ENCODE peak calls at places on chromosomes 7 and 10, in nine cellular contexts. One of them, this sample, is unnamed.

GRCh38 chr7:12025246-12025645 is 185.8 kb upstream of the TMEM106B start:
- DNase-seq in thoracic aorta: no peak
- DNase-seq in neural progenitor cell: no peak
- DNase-seq in IMR-90: peak; percentile 23
- DNase-seq in aorta: no peak
- DNase-seq in esophagus squamous epithelium: no peak
- DNase-seq in effector memory CD4-positive, alpha-beta T cell: no peak
- DNase-seq in mesendoderm: no peak
- DNase-seq in A549: no peak
- DNase-seq in this sample: no peak

GRCh38 chr10:77368006-77368405 is 269.6 kb downstream of the KCNMA1 start:
- DNase-seq in thoracic aorta: no peak
- DNase-seq in neural progenitor cell: no peak
- DNase-seq in IMR-90: no peak
- DNase-seq in aorta: no peak
- DNase-seq in esophagus squamous epithelium: no peak
- DNase-seq in effector memory CD4-positive, alpha-beta T cell: no peak
- DNase-seq in mesendoderm: no peak
- DNase-seq in A549: no peak
- DNase-seq in this sample: no peak

GRCh38 chr10:73891585-73891984 is 17.2 kb upstream of the CAMK2G start:
- DNase-seq in thoracic aorta: no peak
- DNase-seq in neural progenitor cell: no peak
- DNase-seq in IMR-90: no peak
- DNase-seq in aorta: no peak
- DNase-seq in esophagus squamous epithelium: no peak
- DNase-seq in effector memory CD4-positive, alpha-beta T cell: no peak
- DNase-seq in mesendoderm: no peak
- DNase-seq in A549: no peak
- DNase-seq in this sample: no peak

GRCh38 chr10:71204746-71205145 is 7.6 kb upstream of the UNC5B start:
- DNase-seq in thoracic aorta: no peak
- DNase-seq in neural progenitor cell: no peak
- DNase-seq in IMR-90: no peak
- DNase-seq in aorta: no peak
- DNase-seq in esophagus squamous epithelium: no peak
- DNase-seq in effector memory CD4-positive, alpha-beta T cell: no peak
- DNase-seq in mesendoderm: no peak
- DNase-seq in A549: no peak
- DNase-seq in this sample: no peak

GRCh38 chr10:57905866-57906265 is 361.8 kb downstream of the IPMK start:
- DNase-seq in thoracic aorta: no peak
- DNase-seq in neural progenitor cell: peak; percentile 39
- DNase-seq in IMR-90: no peak
- DNase-seq in aorta: no peak
- DNase-seq in esophagus squamous epithelium: no peak
- DNase-seq in effector memory CD4-positive, alpha-beta T cell: no peak
- DNase-seq in mesendoderm: no peak
- DNase-seq in A549: no peak
- DNase-seq in this sample: no peak

GRCh38 chr10:49328401-49329185 is 29.6 kb downstream of the C10orf71 start:
- DNase-seq in thoracic aorta: no peak
- DNase-seq in neural progenitor cell: no peak
- DNase-seq in IMR-90: no peak
- DNase-seq in aorta: peak; percentile 17
- DNase-seq in esophagus squamous epithelium: no peak
- DNase-seq in effector memory CD4-positive, alpha-beta T cell: no peak
- DNase-seq in mesendoderm: no peak
- DNase-seq in A549: no peak
- DNase-seq in this sample: no peak

GRCh38 chr10:100504101-100504500 is 15.6 kb downstream of the SEC31B start:
- DNase-seq in thoracic aorta: no peak
- DNase-seq in neural progenitor cell: no peak
- DNase-seq in IMR-90: peak; percentile 26
- DNase-seq in aorta: no peak
- DNase-seq in esophagus squamous epithelium: no peak
- DNase-seq in effector memory CD4-positive, alpha-beta T cell: no peak
- DNase-seq in mesendoderm: no peak
- DNase-seq in A549: no peak
- DNase-seq in this sample: no peak

GRCh38 chr10:62268399-62269076 is at the start of gene RTKN2:
- DNase-seq in thoracic aorta: no peak
- DNase-seq in neural progenitor cell: peak; percentile 100
- DNase-seq in IMR-90: peak; percentile 76
- DNase-seq in aorta: peak; percentile 84
- DNase-seq in esophagus squamous epithelium: no peak
- DNase-seq in effector memory CD4-positive, alpha-beta T cell: peak; percentile 46
- DNase-seq in mesendoderm: peak; percentile 99
- DNase-seq in A549: peak; percentile 85
- DNase-seq in this sample: peak; percentile 72

GRCh38 chr10:71696635-71697326 is 22.8 kb downstream of the C10orf105 start:
- DNase-seq in thoracic aorta: no peak
- DNase-seq in neural progenitor cell: peak; percentile 87
- DNase-seq in IMR-90: no peak
- DNase-seq in aorta: peak; percentile 89
- DNase-seq in esophagus squamous epithelium: no peak
- DNase-seq in effector memory CD4-positive, alpha-beta T cell: peak; percentile 30
- DNase-seq in mesendoderm: peak; percentile 76
- DNase-seq in A549: peak; percentile 28
- DNase-seq in this sample: peak; percentile 77

GRCh38 chr7:22576941-22577927 is 77.2 kb upstream of the STEAP1B start:
- DNase-seq in thoracic aorta: peak; percentile 25
- DNase-seq in neural progenitor cell: no peak
- DNase-seq in IMR-90: peak; percentile 98
- DNase-seq in aorta: no peak
- DNase-seq in esophagus squamous epithelium: no peak
- DNase-seq in effector memory CD4-positive, alpha-beta T cell: no peak
- DNase-seq in mesendoderm: no peak
- DNase-seq in A549: peak; percentile 68
- DNase-seq in this sample: peak; percentile 38

GRCh38 chr7:115047968-115048720 is 126.2 kb downstream of the MDFIC start:
- DNase-seq in thoracic aorta: no peak
- DNase-seq in neural progenitor cell: no peak
- DNase-seq in IMR-90: peak; percentile 80
- DNase-seq in aorta: no peak
- DNase-seq in esophagus squamous epithelium: no peak
- DNase-seq in effector memory CD4-positive, alpha-beta T cell: no peak
- DNase-seq in mesendoderm: no peak
- DNase-seq in A549: peak; percentile 11
- DNase-seq in this sample: no peak

GRCh38 chr7:70616821-70617220 is 515.1 kb upstream of the GALNT17 start:
- DNase-seq in thoracic aorta: no peak
- DNase-seq in neural progenitor cell: no peak
- DNase-seq in IMR-90: no peak
- DNase-seq in aorta: no peak
- DNase-seq in esophagus squamous epithelium: no peak
- DNase-seq in effector memory CD4-positive, alpha-beta T cell: no peak
- DNase-seq in mesendoderm: no peak
- DNase-seq in A549: no peak
- DNase-seq in this sample: no peak

GRCh38 chr10:43817368-43817767 is 168.7 kb upstream of the ZNF32 start:
- DNase-seq in thoracic aorta: no peak
- DNase-seq in neural progenitor cell: no peak
- DNase-seq in IMR-90: peak; percentile 89
- DNase-seq in aorta: no peak
- DNase-seq in esophagus squamous epithelium: no peak
- DNase-seq in effector memory CD4-positive, alpha-beta T cell: no peak
- DNase-seq in mesendoderm: no peak
- DNase-seq in A549: no peak
- DNase-seq in this sample: no peak

GRCh38 chr7:155848691-155849690 is 36.7 kb upstream of the SHH start:
- DNase-seq in thoracic aorta: no peak
- DNase-seq in neural progenitor cell: no peak
- DNase-seq in IMR-90: no peak
- DNase-seq in aorta: peak; percentile 36
- DNase-seq in esophagus squamous epithelium: no peak
- DNase-seq in effector memory CD4-positive, alpha-beta T cell: no peak
- DNase-seq in mesendoderm: no peak
- DNase-seq in A549: no peak
- DNase-seq in this sample: no peak

GRCh38 chr10:47116445-47116844 is 183.6 kb upstream of the GDF10 start:
- DNase-seq in thoracic aorta: no peak
- DNase-seq in neural progenitor cell: no peak
- DNase-seq in IMR-90: peak; percentile 67
- DNase-seq in aorta: no peak
- DNase-seq in esophagus squamous epithelium: no peak
- DNase-seq in effector memory CD4-positive, alpha-beta T cell: no peak
- DNase-seq in mesendoderm: no peak
- DNase-seq in A549: no peak
- DNase-seq in this sample: no peak

GRCh38 chr7:117124585-117125220 is 171.4 kb downstream of the ST7 start:
- DNase-seq in thoracic aorta: peak; percentile 74
- DNase-seq in neural progenitor cell: no peak
- DNase-seq in IMR-90: peak; percentile 97
- DNase-seq in aorta: peak; percentile 87
- DNase-seq in esophagus squamous epithelium: peak; percentile 1
- DNase-seq in effector memory CD4-positive, alpha-beta T cell: no peak
- DNase-seq in mesendoderm: no peak
- DNase-seq in A549: peak; percentile 86
- DNase-seq in this sample: peak; percentile 94

GRCh38 chr7:85006754-85007153 is 180.1 kb downstream of the SEMA3D start:
- DNase-seq in thoracic aorta: no peak
- DNase-seq in neural progenitor cell: no peak
- DNase-seq in IMR-90: no peak
- DNase-seq in aorta: no peak
- DNase-seq in esophagus squamous epithelium: no peak
- DNase-seq in effector memory CD4-positive, alpha-beta T cell: no peak
- DNase-seq in mesendoderm: no peak
- DNase-seq in A549: no peak
- DNase-seq in this sample: no peak
- H3K4me1 ChIP-seq in thoracic aorta: no peaks in the 10 kb centered on the region
- H3K4me1 ChIP-seq in neural progenitor cell: no peaks in the 10 kb centered on the region
- H3K4me1 ChIP-seq in IMR-90: no peaks in the 10 kb centered on the region
- H3K4me1 ChIP-seq in aorta: no peaks in the 10 kb centered on the region
- H3K4me1 ChIP-seq in esophagus squamous epithelium: no peaks in the 10 kb centered on the region
- H3K4me1 ChIP-seq in effector memory CD4-positive, alpha-beta T cell: no peaks in the 10 kb centered on the region
- H3K4me1 ChIP-seq in mesendoderm: no peaks in the 10 kb centered on the region
- H3K4me1 ChIP-seq in A549: peaks cover 12% of the 10 kb centered on the region
- H3K4me1 ChIP-seq in this sample: no peaks in the 10 kb centered on the region

DNA sequence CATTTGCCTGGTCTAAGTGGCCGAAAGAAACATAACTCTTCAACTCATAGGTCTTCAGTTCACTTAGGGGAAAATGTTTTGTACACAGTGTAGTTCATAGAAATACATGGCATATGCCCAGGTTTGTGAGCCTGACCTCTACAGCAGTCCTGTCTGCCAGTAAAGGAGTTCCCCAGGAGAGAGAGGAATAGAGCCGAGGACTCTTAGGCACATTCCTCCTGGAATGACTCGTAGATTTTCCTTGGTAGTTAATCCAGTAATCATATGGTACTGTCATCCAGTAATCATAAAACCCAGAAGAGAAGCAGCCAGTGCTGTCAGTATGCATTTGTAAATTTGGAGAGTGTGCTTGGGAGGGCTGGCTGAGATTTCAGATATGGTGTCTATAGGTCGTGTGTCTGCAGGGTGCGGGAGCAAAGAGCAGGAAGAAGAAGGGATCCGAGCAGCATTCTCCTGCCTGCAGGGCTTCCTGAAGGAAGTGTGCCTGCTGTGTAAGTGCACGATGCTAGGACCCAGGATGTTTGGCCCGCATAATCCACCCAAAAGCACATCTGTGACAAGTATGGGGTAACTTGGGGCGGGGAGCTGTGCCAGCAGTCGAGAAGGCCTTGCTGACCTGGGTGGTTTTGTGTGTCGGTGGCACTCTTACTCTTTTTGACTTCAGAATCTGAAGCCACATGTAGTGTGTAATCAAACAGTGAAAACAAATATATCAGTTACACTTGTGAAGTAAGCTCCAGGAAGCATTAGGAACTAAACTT is 13.9 kb downstream of the EIF4H start:
- DNase-seq in thoracic aorta: no peak
- DNase-seq in neural progenitor cell: no peak
- DNase-seq in IMR-90: peak; percentile 69
- DNase-seq in aorta: no peak
- DNase-seq in esophagus squamous epithelium: no peak
- DNase-seq in effector memory CD4-positive, alpha-beta T cell: no peak
- DNase-seq in mesendoderm: no peak
- DNase-seq in A549: no peak
- DNase-seq in this sample: peak; percentile 51
- H3K4me1 ChIP-seq in thoracic aorta: peaks cover 37% of the 10 kb centered on the region
- H3K4me1 ChIP-seq in neural progenitor cell: no peaks in the 10 kb centered on the region
- H3K4me1 ChIP-seq in IMR-90: peaks cover 14% of the 10 kb centered on the region
- H3K4me1 ChIP-seq in aorta: peaks cover 5% of the 10 kb centered on the region
- H3K4me1 ChIP-seq in esophagus squamous epithelium: peaks cover 55% of the 10 kb centered on the region
- H3K4me1 ChIP-seq in effector memory CD4-positive, alpha-beta T cell: peaks cover 15% of the 10 kb centered on the region
- H3K4me1 ChIP-seq in mesendoderm: peaks cover 5% of the 10 kb centered on the region
- H3K4me1 ChIP-seq in A549: peaks cover 24% of the 10 kb centered on the region
- H3K4me1 ChIP-seq in this sample: peaks cover 55% of the 10 kb centered on the region

GRCh38 chr10:46022978-46023702 is 7.3 kb downstream of the NCOA4 start:
- DNase-seq in thoracic aorta: peak; percentile 62
- DNase-seq in neural progenitor cell: peak; percentile 93
- DNase-seq in IMR-90: peak; percentile 93
- DNase-seq in aorta: peak; percentile 97
- DNase-seq in esophagus squamous epithelium: peak; percentile 40
- DNase-seq in effector memory CD4-positive, alpha-beta T cell: peak; percentile 77
- DNase-seq in mesendoderm: peak; percentile 94
- DNase-seq in A549: peak; percentile 86
- DNase-seq in this sample: peak; percentile 97
- H3K4me1 ChIP-seq in thoracic aorta: peaks cover 25% of the 10 kb centered on the region
- H3K4me1 ChIP-seq in neural progenitor cell: no peaks in the 10 kb centered on the region
- H3K4me1 ChIP-seq in IMR-90: peaks cover 33% of the 10 kb centered on the region
- H3K4me1 ChIP-seq in aorta: peaks cover 6% of the 10 kb centered on the region
- H3K4me1 ChIP-seq in esophagus squamous epithelium: peaks cover 100% of the 10 kb centered on the region
- H3K4me1 ChIP-seq in effector memory CD4-positive, alpha-beta T cell: peaks cover 24% of the 10 kb centered on the region
- H3K4me1 ChIP-seq in mesendoderm: peaks cover 4% of the 10 kb centered on the region
- H3K4me1 ChIP-seq in A549: peaks cover 66% of the 10 kb centered on the region
- H3K4me1 ChIP-seq in this sample: peaks cover 19% of the 10 kb centered on the region

GRCh38 chr10:102394801-102395676 is 466 bp upstream of the NFKB2 start:
- DNase-seq in thoracic aorta: no peak
- DNase-seq in neural progenitor cell: peak; percentile 94
- DNase-seq in IMR-90: peak; percentile 87
- DNase-seq in aorta: peak; percentile 96
- DNase-seq in esophagus squamous epithelium: peak; percentile 50
- DNase-seq in effector memory CD4-positive, alpha-beta T cell: peak; percentile 90
- DNase-seq in mesendoderm: peak; percentile 94
- DNase-seq in A549: peak; percentile 88
- DNase-seq in this sample: peak; percentile 53
- H3K4me1 ChIP-seq in thoracic aorta: peaks cover 15% of the 10 kb centered on the region
- H3K4me1 ChIP-seq in neural progenitor cell: peaks cover 8% of the 10 kb centered on the region
- H3K4me1 ChIP-seq in IMR-90: peaks cover 11% of the 10 kb centered on the region
- H3K4me1 ChIP-seq in aorta: no peaks in the 10 kb centered on the region
- H3K4me1 ChIP-seq in esophagus squamous epithelium: peaks cover 63% of the 10 kb centered on the region
- H3K4me1 ChIP-seq in effector memory CD4-positive, alpha-beta T cell: peaks cover 32% of the 10 kb centered on the region
- H3K4me1 ChIP-seq in mesendoderm: peaks cover 10% of the 10 kb centered on the region
- H3K4me1 ChIP-seq in A549: peaks cover 27% of the 10 kb centered on the region
- H3K4me1 ChIP-seq in this sample: peaks cover 28% of the 10 kb centered on the region